ENCODE peak calls at places on chromosomes 13 and 19, in four cellular contexts. K is H1, O is HCT116, U is HepG2. Y is an unnamed sample. For H3K27me3, the result is how much of the 10 kb centered on the place peaks cover.

GRCh38 chr13:91768746-91769145 is 370.3 kb downstream of the GPC5 start:
- DNase-seq in K (no peak), U (no peak), O (no peak), Y (no peak)

GRCh38 chr13:43785681-43786471 is 896 bp downstream of the ENOX1 start:
- DNase-seq in U (no peak), O (no peak), K (no peak), Y (no peak)

GRCh38 chr13:94712287-94712811 is at the start of gene SOX21:
- DNase-seq in K (no peak), U (no peak), O (no peak), Y (no peak)

GRCh38 chr19:10858204-10858828 is 10.1 kb downstream of the C19orf38 start:
- DNase-seq in U (no peak), K (no peak), O (no peak), Y (no peak)

GRCh38 chr13:93903909-93904308 is 575.6 kb downstream of the DCT start:
- DNase-seq in U (no peak), O (no peak), K (no peak), Y (no peak)

GRCh38 chr13:98976941-98977340 is 923 bp downstream of the DOCK9 start:
- DNase-seq in O (no peak), K (no peak), U (no peak), Y (no peak)

GRCh38 chr19:46821512-46822359 is 28.9 kb downstream of the AP2S1 start:
- DNase-seq in U (no peak), O (no peak), K (no peak), Y (no peak)

GRCh38 chr13:36297259-36297599 is 385 bp downstream of the CCDC169 start:
- DNase-seq in K (no peak), O (no peak), U (no peak), Y (no peak)

GRCh38 chr13:51380269-51380668 is 40.8 kb downstream of the SERPINE3 start:
- DNase-seq in U (no peak), K (no peak), O (no peak), Y (no peak)

GRCh38 chr19:53906211-53907192 is 2.6 kb upstream of the CACNG7 start:
- DNase-seq in U (no peak), O (no peak), K (no peak), Y (no peak)
- H3K27me3 ChIP-seq in U (under half), O (under half), K (under half), Y (under half)

DNA sequence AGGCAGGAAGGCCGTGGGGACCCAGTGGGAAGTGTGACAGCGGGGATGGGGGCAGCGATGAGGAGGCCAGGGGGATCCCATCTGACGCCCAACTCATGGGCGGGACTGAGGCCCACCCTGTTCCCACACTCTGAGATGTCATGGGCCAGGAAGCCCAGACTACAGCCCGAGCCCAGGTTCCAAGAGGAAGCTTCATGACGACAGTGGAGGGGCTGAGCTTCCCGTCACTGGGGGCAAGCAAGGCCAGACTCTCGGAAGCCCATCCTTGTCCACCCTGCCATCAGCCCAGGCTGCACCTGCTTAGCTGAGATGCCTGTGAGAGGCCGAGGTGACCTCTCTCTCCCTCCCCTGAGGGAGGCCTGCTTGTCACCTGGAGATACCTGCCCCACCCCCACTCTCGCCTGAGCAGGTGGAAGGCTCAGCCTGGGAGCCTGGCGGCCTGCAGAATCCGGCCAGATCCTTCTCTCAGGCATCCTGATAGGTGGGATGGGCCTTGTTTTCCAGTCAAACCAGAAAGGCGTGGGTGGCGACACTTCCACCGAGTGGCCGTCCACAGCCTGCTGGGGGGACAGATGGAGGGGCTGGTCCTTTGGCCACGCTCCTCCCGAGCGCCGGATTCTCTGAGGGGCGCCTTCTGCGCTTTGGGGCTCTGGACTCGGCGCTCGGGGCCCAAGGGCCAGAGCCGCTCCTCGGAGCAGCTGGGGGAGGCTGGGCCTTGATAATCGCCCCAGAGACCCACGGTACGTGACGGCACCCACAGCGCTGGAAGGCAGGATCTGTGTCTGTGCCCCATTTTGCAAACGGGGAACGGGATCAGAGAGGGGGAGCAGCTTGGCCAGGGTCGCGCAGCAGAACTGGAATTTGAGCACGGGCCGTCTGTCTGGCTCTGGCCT is 4.8 kb downstream of the ZBTB7A start:
- DNase-seq in K (no peak), U (no peak), O (no peak), Y (no peak)
- TF ChIP-seq ZNF274 in K (no peak), U (no peak), O (no peak), Y (no peak)

GRCh38 chr13:28467034-28467433 is 27.9 kb downstream of the FLT1 start:
- DNase-seq in O (no peak), U (no peak), K (no peak), Y (no peak)

GRCh38 chr13:28466151-28466550 is 28.8 kb downstream of the FLT1 start:
- DNase-seq in O (no peak), U (no peak), K (no peak), Y (no peak)

GRCh38 chr13:28469316-28469715 is 25.6 kb downstream of the FLT1 start:
- DNase-seq in U (no peak), K (no peak), O (no peak), Y (no peak)

GRCh38 chr13:28468520-28468915 is 26.4 kb downstream of the FLT1 start:
- DNase-seq in K (no peak), O (no peak), U (no peak), Y (no peak)

GRCh38 chr13:28467886-28468519 is 26.9 kb downstream of the FLT1 start:
- DNase-seq in U (no peak), O (no peak), K (no peak), Y (no peak)
- H3K27me3 ChIP-seq in U (under half), O (under half), K (under half), Y (under half)

DNA sequence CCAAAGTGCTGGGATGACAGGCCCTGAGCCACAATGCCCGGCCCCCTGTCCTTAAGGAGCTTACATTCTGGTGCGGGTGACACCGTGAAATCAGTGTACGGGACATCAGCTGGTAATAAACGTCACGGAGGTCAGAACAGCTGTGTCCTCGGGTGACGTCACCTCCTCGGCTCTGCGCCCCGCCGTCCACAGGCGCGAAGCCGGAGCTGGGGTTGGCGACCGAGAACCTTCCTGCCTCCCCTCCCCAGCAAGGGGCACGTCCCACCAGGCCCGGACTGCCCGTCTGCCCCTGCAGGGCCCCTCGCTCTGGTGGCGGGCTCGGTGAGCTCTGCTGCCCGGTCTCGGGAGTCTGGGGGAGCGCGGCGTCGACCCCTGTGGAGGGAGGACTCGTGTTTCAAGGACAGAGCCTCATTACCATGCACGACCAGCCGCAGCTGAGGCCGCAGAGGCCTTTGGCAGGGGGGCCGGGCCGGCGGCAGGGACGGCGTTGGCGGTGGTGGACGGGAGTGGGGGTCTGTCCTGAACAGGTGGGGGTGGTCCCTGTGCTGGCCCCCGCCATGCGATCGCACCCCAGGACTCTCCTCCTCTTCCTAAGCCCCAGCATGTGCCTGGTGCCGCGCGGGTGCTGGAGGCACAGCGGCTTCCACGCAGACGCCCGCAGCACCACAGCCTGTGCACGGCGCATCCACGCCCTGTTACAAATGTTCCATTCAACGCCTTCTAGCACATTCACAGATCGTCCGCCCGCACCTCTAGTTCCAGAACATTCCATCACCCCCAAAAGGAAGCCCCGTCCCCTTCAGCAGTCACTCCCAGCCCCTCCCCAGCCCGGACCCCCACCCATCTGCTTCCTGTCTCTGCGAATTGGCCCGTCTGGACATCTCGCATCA is 5.4 kb downstream of the LINGO3 start:
- DNase-seq in O (no peak), U (no peak), K (no peak), Y (no peak)
- TF ChIP-seq ZNF274 in O (no peak), U (no peak), K (no peak), Y (no peak)

GRCh38 chr19:3298853-3299449 is 67.4 kb upstream of the NFIC start:
- DNase-seq in U (no peak), O (no peak), K (no peak), Y (no peak)

GRCh38 chr19:3294080-3294850 is 69.8 kb downstream of the CELF5 start:
- DNase-seq in O (no peak), K (no peak), U (no peak), Y (no peak)

GRCh38 chr19:3296034-3296433 is 70.3 kb upstream of the NFIC start:
- DNase-seq in U (no peak), K (no peak), O (no peak), Y (no peak)

GRCh38 chr19:3295581-3295980 is 70.8 kb upstream of the NFIC start:
- DNase-seq in U (no peak), K (no peak), O (no peak), Y (no peak)

DNA sequence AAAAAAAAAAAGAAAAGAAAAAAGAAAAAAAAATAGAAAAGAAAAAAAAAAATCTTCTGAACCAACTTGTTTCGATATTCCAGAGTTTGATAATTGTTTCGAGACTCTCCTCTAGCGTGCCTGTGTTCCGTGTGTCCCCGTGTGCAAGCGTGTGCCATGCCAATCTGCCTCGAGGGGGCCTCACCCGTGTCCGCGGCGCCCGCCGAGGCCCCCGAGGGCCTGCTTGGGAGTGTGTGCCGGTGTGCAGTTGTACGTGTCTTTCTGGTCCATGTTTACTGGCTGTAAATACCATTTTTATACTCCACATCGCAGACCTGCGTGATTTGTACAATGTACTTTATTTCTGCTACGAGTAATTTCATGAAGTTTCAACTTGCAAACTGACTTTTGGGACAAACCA is 69.9 kb upstream of the NFIC start:
- DNase-seq in U (no peak), K (no peak), O (no peak), Y (no peak)
- H3K27me3 ChIP-seq in U (under half), K (under half), O (under half), Y (under half)

GRCh38 chr13:40387775-40388174 is 278.7 kb downstream of the FOXO1 start:
- DNase-seq in K (no peak), U (no peak), O (no peak), Y (no peak)

GRCh38 chr13:40390290-40391008 is 276.0 kb downstream of the FOXO1 start:
- DNase-seq in K (no peak), O (no peak), U (no peak), Y (no peak)

GRCh38 chr13:40386586-40386985 is 279.9 kb downstream of the FOXO1 start:
- DNase-seq in U (no peak), K (no peak), O (no peak), Y (no peak)

GRCh38 chr13:40389081-40389641 is 277.3 kb downstream of the FOXO1 start:
- DNase-seq in O (no peak), U (no peak), K (no peak), Y (no peak)

DNA sequence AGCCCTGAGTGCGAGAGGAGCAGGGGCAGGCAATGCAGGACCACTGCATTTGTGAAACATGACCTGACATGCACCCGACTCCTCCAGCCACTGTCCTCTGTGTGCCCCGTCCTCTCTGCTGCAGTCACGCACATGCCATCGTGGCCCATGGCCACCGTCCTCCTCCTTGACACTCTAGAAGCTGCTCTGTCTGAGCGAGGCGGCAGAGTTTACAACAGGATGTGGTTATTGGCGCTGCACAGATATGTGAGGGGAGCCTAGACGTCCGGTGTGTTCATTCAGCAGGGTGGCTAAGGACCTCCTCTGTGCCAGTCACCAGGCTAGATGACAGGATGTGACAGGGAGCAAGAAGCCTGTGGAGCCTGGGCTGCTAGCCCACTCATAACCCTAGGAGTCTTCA is 277.8 kb downstream of the FOXO1 start:
- DNase-seq in K (no peak), U (no peak), O (no peak), Y (no peak)
- TF ChIP-seq ZNF274 in K (no peak), U (no peak), O (no peak), Y (no peak)

GRCh38 chr13:112893570-112894422 is 75.2 kb upstream of the MCF2L start:
- DNase-seq in K (peak), U (peak), O (no peak), Y (no peak)

GRCh38 chr13:112894423-112894672 is 74.7 kb upstream of the MCF2L start:
- DNase-seq in U (no peak), K (no peak), O (no peak), Y (no peak)

GRCh38 chr13:112895521-112896465 is 73.2 kb upstream of the MCF2L start:
- DNase-seq in U (no peak), O (no peak), K (no peak), Y (no peak)

GRCh38 chr13:112892759-112893569 is 76.0 kb upstream of the MCF2L start:
- DNase-seq in O (no peak), K (no peak), U (peak), Y (no peak)

GRCh38 chr13:112894673-112895481 is 74.1 kb upstream of the MCF2L start:
- DNase-seq in U (peak), O (no peak), K (no peak), Y (no peak)
- H3K27me3 ChIP-seq in U (under half), O (under half), K (under half), Y (under half)

Y was measured in NT2/D1.